ENCODE peak calls at places on chromosome 21, in nine cellular contexts. W is T-helper 2 cell; Q is Calu3; L is NCI-H1417; V is activated CD4-positive, alpha-beta T cell treated with anti-CD3 and anti-CD28 coated beads for 24 hours; K is CD4-positive, alpha-beta memory T cell; P is memory B cell; G is stimulated activated CD4-positive, alpha-beta T cell treated with anti-CD3 and anti-CD28 coated beads, Interleukin-2, amount 100 ng/mL, for 48 hours; F is NB4. X is an unnamed sample.

GRCh38 chr21:31371715-31372114 is 27.7 kb upstream of the TIAM1 start:
- DNase-seq in W (no peak), Q (no peak), L (no peak), V (no peak), K (no peak), P (no peak), G (no peak), F (no peak), X (no peak)

GRCh38 chr21:42341776-42342542 is 8.8 kb downstream of the TFF2 start:
- DNase-seq in W (no peak), Q (no peak), L (peak), V (no peak), K (no peak), P (no peak), G (no peak), F (no peak), X (no peak)

GRCh38 chr21:28150778-28151177 is 841.9 kb downstream of the LTN1 start:
- DNase-seq in W (no peak), Q (no peak), L (no peak), V (no peak), K (no peak), P (no peak), G (no peak), F (no peak), X (no peak)

GRCh38 chr21:38853421-38853919 is 47.7 kb downstream of the ETS2 start:
- DNase-seq in W (no peak), Q (peak), L (no peak), V (no peak), K (no peak), P (no peak), G (no peak), F (peak), X (peak)

GRCh38 chr21:46069719-46070279 is 28.1 kb upstream of the COL6A2 start:
- DNase-seq in W (no peak), Q (no peak), L (no peak), V (no peak), K (no peak), P (no peak), G (no peak), F (no peak), X (no peak)

GRCh38 chr21:44535963-44536362 is 4.0 kb downstream of the KRTAP10-1 start:
- DNase-seq in W (no peak), Q (no peak), L (no peak), V (no peak), K (no peak), P (no peak), G (no peak), F (no peak), X (no peak)

GRCh38 chr21:46059195-46059594 is 38.7 kb upstream of the COL6A2 start:
- DNase-seq in W (no peak), Q (no peak), L (no peak), V (no peak), K (no peak), P (no peak), G (no peak), F (no peak), X (no peak)

GRCh38 chr21:42651515-42652401 is 1.7 kb upstream of the PDE9A start:
- DNase-seq in W (no peak), Q (peak), L (peak), V (no peak), K (no peak), P (no peak), G (no peak), F (peak), X (no peak)

GRCh38 chr21:45618287-45618686 is 25.2 kb upstream of the PCBP3 start:
- DNase-seq in W (no peak), Q (peak), L (no peak), V (no peak), K (no peak), P (no peak), G (no peak), F (peak), X (no peak)

GRCh38 chr21:45104560-45104959 is 30.2 kb downstream of the ADARB1 start:
- DNase-seq in W (no peak), Q (peak), L (no peak), V (no peak), K (no peak), P (no peak), G (no peak), F (no peak), X (no peak)

GRCh38 chr21:41965045-41965444 is 11.2 kb upstream of the C2CD2 start:
- DNase-seq in W (no peak), Q (no peak), L (no peak), V (no peak), K (no peak), P (no peak), G (no peak), F (no peak), X (no peak)

GRCh38 chr21:45593162-45594022 is 50.1 kb upstream of the PCBP3 start:
- DNase-seq in W (no peak), Q (no peak), L (no peak), V (no peak), K (no peak), P (no peak), G (no peak), F (no peak), X (no peak)

GRCh38 chr21:44856131-44856530 is 17.4 kb downstream of the PTTG1IP start:
- DNase-seq in W (no peak), Q (no peak), L (no peak), V (no peak), K (no peak), P (no peak), G (no peak), F (no peak), X (no peak)

GRCh38 chr21:42161957-42162681 is 56.8 kb upstream of the ABCG1 start:
- DNase-seq in W (no peak), Q (no peak), L (no peak), V (no peak), K (peak), P (no peak), G (no peak), F (peak), X (no peak)

GRCh38 chr21:35896060-35896459 is 164.3 kb downstream of the SETD4 start:
- DNase-seq in W (no peak), Q (no peak), L (no peak), V (no peak), K (no peak), P (no peak), G (no peak), F (no peak), X (no peak)

GRCh38 chr21:38925923-38926322 is 120.2 kb downstream of the ETS2 start:
- DNase-seq in W (no peak), Q (no peak), L (no peak), V (no peak), K (no peak), P (no peak), G (no peak), F (no peak), X (peak)